ENCODE peak calls at places on chromosomes 11 and 22, in five cellular contexts. F, D, B, Y and J are unnamed samples.

GRCh38 chr22:37023743-37024338 is 4.3 kb downstream of the MPST start:
- DNase-seq in D (no peak), F (no peak), Y (no peak), B (no peak), J (no peak)

GRCh38 chr11:132866783-132867545 is 665.3 kb downstream of the OPCML start:
- DNase-seq in Y (no peak), D (no peak), B (no peak), F (no peak), J (no peak)

GRCh38 chr11:65781152-65781961 is 581 bp upstream of the AP5B1 start:
- DNase-seq in Y (no peak), B (no peak), D (peak), F (peak), J (peak)

GRCh38 chr22:29994941-29995340 is 85.3 kb upstream of the HORMAD2 start:
- DNase-seq in B (no peak), F (peak), Y (peak), D (no peak), J (no peak)

GRCh38 chr22:37636186-37636948 is 3.1 kb upstream of the SH3BP1 start:
- DNase-seq in Y (peak), D (no peak), B (no peak), F (peak), J (no peak)

GRCh38 chr11:9214765-9215164 is 50.4 kb downstream of the DENND5A start:
- DNase-seq in B (no peak), Y (peak), F (peak), D (no peak), J (peak)

GRCh38 chr11:20668844-20669832 is at the start of gene NELL1:
- DNase-seq in B (no peak), F (peak), D (no peak), Y (no peak), J (no peak)

GRCh38 chr22:30984317-30984716 is 15.3 kb downstream of the TUG1 start:
- DNase-seq in D (no peak), B (no peak), Y (no peak), F (no peak), J (no peak)

GRCh38 chr11:18802381-18803257 is 11.0 kb upstream of the PTPN5 start:
- DNase-seq in Y (peak), D (no peak), F (peak), B (no peak), J (peak)

DNA sequence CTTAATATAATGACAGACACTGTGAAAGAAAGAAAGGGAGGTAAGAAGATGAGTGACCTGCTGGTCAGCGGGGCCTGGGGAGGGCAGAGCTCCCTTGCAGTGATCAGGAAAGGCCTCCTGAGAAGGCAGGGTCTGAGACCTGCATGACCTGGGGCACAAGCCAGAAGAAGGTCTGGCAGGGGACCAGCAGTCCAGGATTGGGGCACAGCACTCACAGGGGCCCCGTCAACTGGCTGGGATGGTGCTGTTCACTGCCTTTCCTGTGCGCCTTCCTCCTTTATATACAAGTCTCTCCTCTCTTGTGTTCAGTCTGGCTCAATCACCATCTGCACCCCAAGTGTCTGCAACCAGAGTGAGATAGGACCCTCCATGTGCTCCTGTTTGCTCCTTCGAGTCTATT is 22.2 kb upstream of the SCARF2 start:
- DNase-seq in Y (no peak), F (no peak), D (peak), B (no peak), J (no peak)
- H3K4me3 ChIP-seq in Y (no peak), F (no peak), D (no peak), B (no peak), J (no peak)

GRCh38 chr11:107856180-107856980 is 2.2 kb downstream of the SLC35F2 start:
- DNase-seq in D (no peak), Y (no peak), B (no peak), F (no peak), J (no peak)

GRCh38 chr11:107853070-107853469 is 5.5 kb downstream of the SLC35F2 start:
- DNase-seq in Y (no peak), B (no peak), F (no peak), D (no peak), J (no peak)

GRCh38 chr11:107848345-107848744 is 10.2 kb downstream of the SLC35F2 start:
- DNase-seq in F (no peak), D (no peak), Y (no peak), B (no peak), J (no peak)

GRCh38 chr11:107849791-107850190 is 8.8 kb downstream of the SLC35F2 start:
- DNase-seq in D (no peak), Y (no peak), F (no peak), B (no peak), J (no peak)

DNA sequence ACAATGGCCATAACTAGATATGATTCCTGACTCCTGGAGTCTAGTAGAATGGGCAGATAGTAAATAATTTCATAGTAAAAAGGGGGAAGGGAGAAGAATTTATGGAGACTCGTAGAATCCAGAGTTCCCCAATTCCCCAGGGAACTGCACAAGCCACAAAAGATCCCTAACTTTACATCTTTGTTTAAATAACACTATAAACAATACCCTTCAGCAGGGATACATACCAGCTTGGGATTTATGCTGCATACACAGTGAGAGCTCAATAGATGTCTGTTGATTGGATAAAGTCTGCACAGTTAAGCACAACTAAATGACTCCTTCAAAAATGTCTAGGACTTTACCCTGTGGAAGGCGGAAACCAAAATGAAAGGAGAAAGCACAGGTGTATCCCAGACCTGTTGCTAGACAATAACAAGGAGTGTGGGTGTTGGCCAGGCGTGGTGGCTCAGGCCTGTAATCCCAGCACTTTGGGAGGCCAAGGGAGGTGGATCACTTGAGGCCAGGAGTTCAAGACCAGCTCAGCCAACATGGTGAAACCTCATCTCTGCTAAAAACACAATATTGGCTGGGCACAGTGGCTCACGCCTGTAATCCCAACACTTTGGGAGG is 6.8 kb downstream of the SLC35F2 start:
- DNase-seq in F (no peak), Y (no peak), B (no peak), D (no peak), J (no peak)
- H3K4me3 ChIP-seq in F (no peak), Y (no peak), B (no peak), D (no peak), J (no peak)

DNA sequence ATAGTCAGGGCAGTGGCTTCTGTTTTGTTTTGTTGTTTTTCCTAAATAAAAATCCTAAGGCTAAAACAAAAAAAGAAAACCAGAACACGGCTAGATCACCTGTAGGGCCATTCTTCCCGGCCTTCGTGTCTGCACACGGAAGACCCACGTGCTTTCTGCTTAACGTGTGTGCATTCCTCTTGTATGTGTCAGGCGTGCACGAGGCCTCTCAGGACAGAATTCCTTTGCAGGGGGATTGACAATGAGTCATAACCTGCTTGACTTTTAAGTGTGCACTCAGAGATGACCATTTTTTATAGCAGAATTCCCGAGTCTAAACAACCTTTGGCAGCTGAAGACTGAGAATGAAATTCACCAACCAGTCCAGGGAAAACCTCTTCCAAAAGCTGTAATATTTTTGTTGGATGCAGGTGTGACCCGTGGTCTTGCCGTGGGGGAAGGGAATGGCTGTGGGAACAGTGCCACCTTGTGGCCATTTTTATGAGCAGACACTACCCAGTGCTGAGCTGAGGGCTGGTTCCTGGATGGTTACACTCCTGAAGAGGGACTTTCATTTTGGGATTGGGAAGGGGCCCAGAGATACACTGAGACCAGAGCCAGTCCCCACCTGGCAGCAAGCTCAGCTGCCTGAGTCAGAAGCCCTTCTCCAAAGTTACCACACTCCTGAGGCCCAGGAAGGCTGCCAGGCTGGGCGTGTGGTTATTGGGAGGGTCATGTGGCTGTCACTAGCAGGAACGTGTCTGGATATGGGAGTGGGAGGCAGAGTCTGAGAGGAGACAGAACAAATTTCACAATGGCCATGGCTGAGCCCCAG is 35.7 kb upstream of the DKK3 start:
- DNase-seq in F (peak), D (peak), B (peak), Y (peak), J (peak)
- H3K4me3 ChIP-seq in F (no peak), D (no peak), B (no peak), Y (peak), J (peak)

GRCh38 chr11:3087373-3087772 is 30.1 kb upstream of the CARS1 start:
- DNase-seq in B (no peak), Y (no peak), D (no peak), F (no peak), J (no peak)

GRCh38 chr11:3086114-3086513 is 28.9 kb upstream of the CARS1 start:
- DNase-seq in D (no peak), B (no peak), F (no peak), Y (no peak), J (no peak)

GRCh38 chr11:3083321-3083720 is 26.1 kb upstream of the CARS1 start:
- DNase-seq in B (no peak), F (no peak), Y (no peak), D (no peak), J (no peak)

GRCh38 chr11:3086671-3087150 is 29.5 kb upstream of the CARS1 start:
- DNase-seq in D (no peak), Y (no peak), F (no peak), B (no peak), J (no peak)

GRCh38 chr11:3085052-3085451 is 27.8 kb upstream of the CARS1 start:
- DNase-seq in Y (no peak), F (no peak), D (no peak), B (no peak), J (no peak)
- H3K4me3 ChIP-seq in Y (no peak), F (no peak), D (no peak), B (no peak), J (no peak)

GRCh38 chr11:10727259-10727851 is 23.7 kb upstream of the CTR9 start:
- DNase-seq in Y (peak), D (no peak), F (peak), B (no peak), J (peak)
- H3K4me3 ChIP-seq in Y (no peak), D (no peak), F (no peak), B (no peak), J (no peak)

GRCh38 chr11:128734439-128735224 is 40.8 kb downstream of the FLI1 start:
- DNase-seq in B (peak), D (peak), F (no peak), Y (no peak), J (no peak)
- H3K4me3 ChIP-seq in B (no peak), D (no peak), F (no peak), Y (no peak), J (no peak)

GRCh38 chr22:19892249-19892879 is 37.7 kb upstream of the GNB1L start:
- DNase-seq in B (no peak), D (no peak), F (peak), Y (no peak), J (peak)
- H3K4me3 ChIP-seq in B (no peak), D (peak), F (no peak), Y (no peak), J (no peak)